ENCODE peak calls at places on chromosomes 7 and 10, in nine cellular contexts. F is AG09309, A is neural crest cell, M is HL-60, R is H9, T is lower leg skin, N is heart left ventricle, Y is mammary epithelial cell, C is AG09319. Q is an unnamed sample.

GRCh38 chr10:47025540-47026300 is 114.5 kb downstream of the PTPN20 start:
- DNase-seq in T (peak), Y (no peak), R (peak), F (peak), A (no peak), N (peak), M (no peak), C (no peak), Q (peak)

GRCh38 chr7:50953820-50954219 is 171.1 kb upstream of the GRB10 start:
- DNase-seq in C (no peak), M (no peak), N (no peak), F (no peak), Y (peak), T (no peak), R (no peak), A (no peak), Q (no peak)

GRCh38 chr7:76077435-76077834 is 29.5 kb downstream of the MDH2 start:
- DNase-seq in A (no peak), R (no peak), M (peak), F (no peak), C (no peak), T (no peak), Y (no peak), N (no peak), Q (no peak)

GRCh38 chr7:2081526-2082356 is 151.0 kb downstream of the MAD1L1 start:
- DNase-seq in Y (no peak), N (no peak), T (no peak), F (no peak), R (no peak), M (no peak), C (no peak), A (no peak), Q (no peak)

GRCh38 chr7:65325793-65326432 is 47.7 kb upstream of the ZNF92 start:
- DNase-seq in N (no peak), C (no peak), T (no peak), Y (no peak), F (no peak), M (no peak), A (no peak), R (no peak), Q (no peak)

GRCh38 chr7:51070163-51070562 is 246.4 kb downstream of the COBL start:
- DNase-seq in R (no peak), F (no peak), T (no peak), C (no peak), A (no peak), M (no peak), Y (peak), N (no peak), Q (no peak)

GRCh38 chr10:124546957-124547650 is 85.5 kb downstream of the LHPP start:
- DNase-seq in A (no peak), T (no peak), R (no peak), N (no peak), M (no peak), Y (no peak), C (no peak), F (no peak), Q (no peak)

GRCh38 chr10:70174058-70174741 is 3.9 kb upstream of the SAR1A start:
- DNase-seq in N (no peak), R (no peak), T (no peak), C (no peak), A (no peak), Y (peak), M (peak), F (no peak), Q (no peak)

GRCh38 chr10:70518695-70519094 is 40.1 kb downstream of the PALD1 start:
- DNase-seq in Y (peak), A (no peak), M (no peak), R (no peak), N (no peak), C (no peak), T (no peak), F (no peak), Q (no peak)

GRCh38 chr10:44186150-44186549 is 198.7 kb downstream of the CXCL12 start:
- DNase-seq in Y (no peak), A (no peak), F (peak), M (no peak), R (no peak), T (no peak), C (peak), N (no peak), Q (no peak)

GRCh38 chr10:116826803-116827202 is 22.5 kb upstream of the ENO4 start:
- DNase-seq in R (no peak), F (peak), Y (no peak), A (no peak), C (no peak), N (no peak), M (no peak), T (no peak), Q (no peak)

GRCh38 chr7:156898938-156899337 is 6.0 kb upstream of the LMBR1 start:
- DNase-seq in Y (no peak), N (no peak), C (no peak), T (no peak), A (no peak), F (no peak), R (no peak), M (no peak), Q (no peak)

GRCh38 chr10:44032216-44032615 is 352.7 kb downstream of the CXCL12 start:
- DNase-seq in N (no peak), Y (no peak), M (no peak), T (no peak), A (no peak), R (no peak), F (peak), C (no peak), Q (no peak)

GRCh38 chr7:122054393-122054792 is 89.7 kb downstream of the AASS start:
- DNase-seq in C (no peak), T (no peak), R (no peak), A (no peak), M (no peak), N (no peak), Y (no peak), F (no peak), Q (no peak)

GRCh38 chr10:13528138-13528874 is 508 bp downstream of the BEND7 start:
- DNase-seq in F (no peak), R (no peak), A (peak), M (no peak), T (no peak), Y (no peak), C (no peak), N (peak), Q (peak)

GRCh38 chr7:12884033-12884432 is 196.6 kb downstream of the ARL4A start:
- DNase-seq in M (no peak), Y (no peak), N (no peak), A (no peak), F (no peak), C (no peak), T (no peak), R (no peak), Q (no peak)

GRCh38 chr7:37916673-37917660 is at the start of gene SFRP4:
- DNase-seq in R (peak), C (no peak), F (no peak), M (peak), A (peak), N (peak), T (no peak), Y (peak), Q (peak)

GRCh38 chr10:67629461-67629971 is 66.5 kb downstream of the CTNNA3 start:
- DNase-seq in T (no peak), Y (peak), M (no peak), N (no peak), R (no peak), A (no peak), F (no peak), C (no peak), Q (no peak)

GRCh38 chr7:116628971-116629586 is 42.9 kb upstream of the MET start:
- DNase-seq in N (no peak), T (peak), M (no peak), A (no peak), R (no peak), Y (peak), C (no peak), F (no peak), Q (no peak)

GRCh38 chr10:110407301-110408170 is 90.2 kb upstream of the DUSP5 start:
- DNase-seq in A (no peak), Y (no peak), T (no peak), M (no peak), C (no peak), R (no peak), F (no peak), N (no peak), Q (no peak)

GRCh38 chr10:16976803-16977202 is 152.8 kb downstream of the CUBN start:
- DNase-seq in M (no peak), C (no peak), R (no peak), Y (no peak), F (no peak), N (no peak), T (no peak), A (no peak), Q (no peak)

DNA sequence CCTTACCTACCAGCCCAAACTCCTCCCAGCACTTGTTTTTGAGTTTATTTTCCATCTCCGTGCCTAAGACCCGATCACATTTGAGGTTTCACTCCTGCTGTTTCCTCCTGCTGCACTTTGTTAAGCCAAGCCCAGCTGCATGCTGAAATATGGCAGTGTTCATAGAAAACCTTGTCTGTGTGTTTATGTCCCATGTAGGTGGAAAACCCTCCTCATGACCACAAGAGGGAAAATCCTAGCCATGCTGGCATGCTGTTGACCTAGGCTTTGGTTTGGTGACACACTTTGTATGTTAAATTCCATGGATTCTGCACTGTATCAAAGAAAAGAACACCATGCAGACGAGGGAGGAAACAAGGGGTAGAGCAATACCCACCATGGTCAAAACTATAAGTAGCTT is 154.4 kb downstream of the CUBN start:
- DNase-seq in F (no peak), C (no peak), R (no peak), T (no peak), N (no peak), Y (no peak), M (no peak), A (no peak), Q (no peak)
- TF ChIP-seq CTCF in F (no peak), C (no peak), R (no peak), T (no peak), N (no peak), Y (no peak), M (no peak), A (no peak), Q (no peak)

GRCh38 chr7:102916426-102916825 is 3.6 kb downstream of the LRRC17 start:
- DNase-seq in N (no peak), R (no peak), C (no peak), Y (peak), M (no peak), A (no peak), F (no peak), T (no peak), Q (no peak)

GRCh38 chr7:102913846-102914245 is 1.0 kb downstream of the LRRC17 start:
- DNase-seq in C (no peak), A (no peak), N (no peak), T (no peak), M (no peak), Y (no peak), F (no peak), R (no peak), Q (no peak)

GRCh38 chr7:102916881-102917280 is 4.1 kb downstream of the LRRC17 start:
- DNase-seq in Y (no peak), M (no peak), N (no peak), T (no peak), F (no peak), A (no peak), R (no peak), C (no peak), Q (no peak)

GRCh38 chr7:102912742-102913141 is at the start of gene LRRC17:
- DNase-seq in T (no peak), Y (no peak), R (no peak), M (peak), C (peak), F (peak), A (peak), N (no peak), Q (no peak)

DNA sequence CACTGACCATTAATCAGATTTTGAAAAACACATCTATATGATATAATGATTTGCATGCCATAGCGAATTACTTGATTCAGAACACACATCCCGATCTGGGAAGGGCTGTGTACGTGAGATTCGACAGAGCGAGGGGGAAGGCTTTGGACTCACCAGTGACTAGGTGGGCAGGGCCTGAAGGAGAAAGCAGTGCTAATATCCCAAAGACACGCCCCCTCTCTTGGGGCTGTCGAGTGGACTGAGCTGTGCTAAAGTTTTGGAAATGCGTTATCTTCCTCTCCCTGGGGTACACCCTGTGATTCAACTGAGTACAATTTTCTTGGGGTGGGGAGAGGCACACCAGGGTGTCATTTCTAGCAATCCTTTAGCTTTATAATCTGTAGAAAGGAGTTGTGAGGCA is 1.8 kb downstream of the LRRC17 start:
- DNase-seq in M (no peak), T (no peak), Y (no peak), A (peak), R (peak), N (peak), F (no peak), C (no peak), Q (no peak)
- TF ChIP-seq CTCF in M (no peak), T (no peak), Y (no peak), A (no peak), R (no peak), N (no peak), F (no peak), C (no peak), Q (no peak)

DNA sequence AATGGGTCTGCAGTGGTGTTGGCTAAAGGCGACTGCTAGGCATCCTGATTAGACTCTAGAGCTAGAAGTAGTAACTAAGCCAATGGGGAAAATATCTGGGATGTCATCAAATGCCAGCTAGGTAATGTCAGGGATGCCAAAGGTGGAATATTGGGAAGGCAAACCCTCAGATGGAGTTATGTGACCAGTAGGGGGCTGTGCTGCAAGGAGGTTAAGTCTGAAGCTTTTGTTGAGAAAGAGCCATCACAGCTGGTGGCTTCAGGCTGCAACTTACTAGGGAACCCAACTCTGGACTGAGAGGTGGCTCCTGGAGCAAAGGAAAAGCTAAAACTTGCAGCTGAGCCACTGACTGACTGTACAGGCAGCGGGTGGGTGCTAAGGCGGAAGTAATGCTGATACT is 576.9 kb upstream of the GHITM start:
- DNase-seq in M (no peak), A (no peak), T (no peak), R (peak), C (no peak), F (no peak), N (no peak), Y (no peak), Q (no peak)
- TF ChIP-seq CTCF in M (no peak), A (no peak), T (no peak), R (peak), C (no peak), F (no peak), N (no peak), Y (no peak), Q (peak)

GRCh38 chr7:55534916-55535636 is 37.2 kb downstream of the VOPP1 start:
- DNase-seq in C (no peak), Y (no peak), A (no peak), F (no peak), R (no peak), N (no peak), M (no peak), T (no peak), Q (no peak)

GRCh38 chr7:55533050-55533728 is 39.1 kb downstream of the VOPP1 start:
- DNase-seq in R (no peak), T (no peak), Y (peak), M (peak), F (no peak), A (no peak), C (no peak), N (no peak), Q (no peak)

GRCh38 chr7:55535637-55536016 is 36.7 kb downstream of the VOPP1 start:
- DNase-seq in R (no peak), F (no peak), Y (no peak), M (no peak), C (no peak), N (no peak), A (no peak), T (no peak), Q (no peak)

GRCh38 chr7:55533729-55534080 is 38.6 kb downstream of the VOPP1 start:
- DNase-seq in R (no peak), A (no peak), M (no peak), Y (no peak), C (no peak), F (no peak), N (no peak), T (no peak), Q (no peak)

DNA sequence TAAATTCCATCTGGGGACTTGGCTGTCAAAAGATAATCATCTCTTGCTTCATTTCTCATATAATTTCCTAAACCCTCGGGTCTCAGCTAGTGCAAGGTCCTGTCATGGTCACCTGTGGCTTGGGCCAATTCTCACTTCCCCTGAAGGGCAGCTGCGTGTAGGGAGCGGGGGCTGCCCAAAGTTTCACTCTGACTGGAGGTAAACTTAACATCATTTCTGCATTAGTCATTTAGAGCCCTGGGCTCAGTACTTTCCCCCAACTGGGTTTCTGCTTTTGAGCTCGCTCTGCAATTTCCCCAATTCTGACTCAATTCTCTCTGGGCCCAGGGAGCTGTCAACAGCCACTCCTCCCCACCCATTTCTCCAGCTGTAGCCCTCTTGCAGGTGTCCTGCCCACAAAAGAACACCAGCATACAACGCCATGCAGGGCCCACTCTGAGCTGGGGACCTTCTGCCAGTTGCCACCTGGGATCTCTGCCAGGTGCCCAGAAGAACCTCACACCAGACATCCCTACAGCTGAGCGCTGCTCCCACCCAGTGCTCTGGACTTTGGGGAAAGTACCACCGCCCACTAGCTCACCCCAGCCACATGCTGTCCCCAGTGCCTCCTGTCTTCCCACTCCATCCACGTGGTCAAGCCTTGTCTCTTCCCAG is 37.9 kb downstream of the VOPP1 start:
- DNase-seq in F (no peak), C (no peak), T (peak), R (no peak), N (no peak), M (peak), Y (peak), A (no peak), Q (no peak)
- TF ChIP-seq CTCF in F (no peak), C (no peak), T (no peak), R (no peak), N (no peak), M (no peak), Y (no peak), A (no peak), Q (no peak)